ENCODE peak calls at places on chromosomes 7 and 10, in six cellular contexts. One of them, this sample, is unnamed.

GRCh38 chr7:70419816-70420215 is 712.1 kb upstream of the GALNT17 start:
- DNase-seq in H1: no peak
- DNase-seq in H9: no peak
- DNase-seq in IMR-90: no peak
- DNase-seq in neuronal stem cell: no peak
- DNase-seq in trophoblast cell: no peak
- DNase-seq in this sample: no peak

GRCh38 chr10:59857049-59857448 is 49.3 kb downstream of the CCDC6 start:
- DNase-seq in H1: no peak
- DNase-seq in H9: no peak
- DNase-seq in IMR-90: peak
- DNase-seq in neuronal stem cell: no peak
- DNase-seq in trophoblast cell: no peak
- DNase-seq in this sample: no peak

GRCh38 chr10:71243756-71244637 is 31.6 kb downstream of the UNC5B start:
- DNase-seq in H1: no peak
- DNase-seq in H9: no peak
- DNase-seq in IMR-90: peak
- DNase-seq in neuronal stem cell: no peak
- DNase-seq in trophoblast cell: peak
- DNase-seq in this sample: peak

GRCh38 chr7:117673839-117674238 is 194.0 kb downstream of the CFTR start:
- DNase-seq in H1: no peak
- DNase-seq in H9: no peak
- DNase-seq in IMR-90: peak
- DNase-seq in neuronal stem cell: no peak
- DNase-seq in trophoblast cell: no peak
- DNase-seq in this sample: peak

GRCh38 chr7:112484671-112485097 is 3.9 kb downstream of the LSMEM1 start:
- DNase-seq in H1: no peak
- DNase-seq in H9: no peak
- DNase-seq in IMR-90: peak
- DNase-seq in neuronal stem cell: no peak
- DNase-seq in trophoblast cell: peak
- DNase-seq in this sample: peak

GRCh38 chr7:92949748-92950147 is 113.4 kb upstream of the CDK6 start:
- DNase-seq in H1: no peak
- DNase-seq in H9: no peak
- DNase-seq in IMR-90: no peak
- DNase-seq in neuronal stem cell: no peak
- DNase-seq in trophoblast cell: no peak
- DNase-seq in this sample: no peak

GRCh38 chr7:157432541-157432956 is 95.7 kb downstream of the DNAJB6 start:
- DNase-seq in H1: peak
- DNase-seq in H9: peak
- DNase-seq in IMR-90: peak
- DNase-seq in neuronal stem cell: peak
- DNase-seq in trophoblast cell: no peak
- DNase-seq in this sample: peak

GRCh38 chr7:51229106-51229537 is 87.5 kb downstream of the COBL start:
- DNase-seq in H1: no peak
- DNase-seq in H9: peak
- DNase-seq in IMR-90: no peak
- DNase-seq in neuronal stem cell: no peak
- DNase-seq in trophoblast cell: no peak
- DNase-seq in this sample: no peak

GRCh38 chr10:45229823-45230222 is 85.6 kb downstream of the OR13A1 start:
- DNase-seq in H1: no peak
- DNase-seq in H9: no peak
- DNase-seq in IMR-90: no peak
- DNase-seq in neuronal stem cell: no peak
- DNase-seq in trophoblast cell: no peak
- DNase-seq in this sample: no peak

GRCh38 chr7:55550838-55551537 is 21.3 kb downstream of the VOPP1 start:
- DNase-seq in H1: no peak
- DNase-seq in H9: no peak
- DNase-seq in IMR-90: no peak
- DNase-seq in neuronal stem cell: no peak
- DNase-seq in trophoblast cell: no peak
- DNase-seq in this sample: no peak

GRCh38 chr7:74003609-74004008 is 24.4 kb upstream of the ELN start:
- DNase-seq in H1: no peak
- DNase-seq in H9: no peak
- DNase-seq in IMR-90: no peak
- DNase-seq in neuronal stem cell: no peak
- DNase-seq in trophoblast cell: no peak
- DNase-seq in this sample: no peak

GRCh38 chr7:25953859-25954258 is 198.1 kb upstream of the NFE2L3 start:
- DNase-seq in H1: no peak
- DNase-seq in H9: no peak
- DNase-seq in IMR-90: no peak
- DNase-seq in neuronal stem cell: no peak
- DNase-seq in trophoblast cell: no peak
- DNase-seq in this sample: peak
- H3K14ac ChIP-seq in H1: no peak
- H3K14ac ChIP-seq in H9: no peak
- H3K14ac ChIP-seq in IMR-90: no peak
- H3K14ac ChIP-seq in neuronal stem cell: no peak
- H3K14ac ChIP-seq in trophoblast cell: no peak
- H3K14ac ChIP-seq in this sample: no peak

DNA sequence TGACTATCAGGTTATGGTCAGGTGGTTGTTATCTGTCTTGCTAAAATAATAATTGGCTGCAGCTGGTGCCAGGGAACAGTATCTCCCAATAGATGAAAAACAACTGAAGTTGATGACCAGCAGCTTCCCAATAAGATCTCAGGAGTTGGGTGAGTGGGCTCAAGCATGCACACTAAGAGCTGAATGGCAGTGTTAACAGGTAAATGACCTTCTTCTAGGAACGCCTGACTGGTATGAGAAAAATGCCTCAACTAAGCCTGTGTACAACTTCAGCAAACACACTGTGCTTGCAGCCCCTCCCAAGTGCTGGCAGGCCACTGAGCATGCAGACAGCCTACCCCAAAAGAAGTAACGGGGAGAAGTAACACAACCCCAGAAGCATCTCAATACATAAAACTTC is 636.9 kb downstream of the ACTR3B start:
- DNase-seq in H1: no peak
- DNase-seq in H9: no peak
- DNase-seq in IMR-90: no peak
- DNase-seq in neuronal stem cell: no peak
- DNase-seq in trophoblast cell: no peak
- DNase-seq in this sample: no peak
- H3K14ac ChIP-seq in H1: no peak
- H3K14ac ChIP-seq in H9: no peak
- H3K14ac ChIP-seq in IMR-90: no peak
- H3K14ac ChIP-seq in neuronal stem cell: no peak
- H3K14ac ChIP-seq in trophoblast cell: no peak
- H3K14ac ChIP-seq in this sample: no peak

DNA sequence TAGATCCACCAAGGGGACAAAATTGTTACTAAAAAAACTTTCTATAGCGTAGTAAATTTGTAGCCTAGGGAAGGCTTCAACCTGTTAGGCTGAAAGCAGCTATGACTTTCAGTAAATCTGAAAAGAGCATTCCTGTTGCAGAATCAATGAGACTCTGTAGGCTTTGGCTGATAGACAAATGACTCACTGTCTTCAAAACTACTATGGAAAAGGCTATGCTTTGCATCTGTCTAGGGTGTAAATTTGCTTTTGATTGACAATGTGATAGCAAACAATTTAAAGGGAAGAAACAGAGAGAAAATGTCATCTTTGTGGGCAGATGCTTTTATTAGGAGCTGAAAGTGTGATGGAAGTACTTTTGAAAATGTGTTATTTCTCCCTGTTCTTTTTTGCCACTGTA is 60.6 kb downstream of the ARL5B start:
- DNase-seq in H1: no peak
- DNase-seq in H9: no peak
- DNase-seq in IMR-90: peak
- DNase-seq in neuronal stem cell: no peak
- DNase-seq in trophoblast cell: no peak
- DNase-seq in this sample: no peak
- H3K14ac ChIP-seq in H1: no peak
- H3K14ac ChIP-seq in H9: no peak
- H3K14ac ChIP-seq in IMR-90: no peak
- H3K14ac ChIP-seq in neuronal stem cell: no peak
- H3K14ac ChIP-seq in trophoblast cell: no peak
- H3K14ac ChIP-seq in this sample: no peak

GRCh38 chr7:152231089-152231488 is 204.7 kb downstream of the KMT2C start:
- DNase-seq in H1: no peak
- DNase-seq in H9: no peak
- DNase-seq in IMR-90: no peak
- DNase-seq in neuronal stem cell: no peak
- DNase-seq in trophoblast cell: no peak
- DNase-seq in this sample: no peak
- H3K14ac ChIP-seq in H1: no peak
- H3K14ac ChIP-seq in H9: no peak
- H3K14ac ChIP-seq in IMR-90: no peak
- H3K14ac ChIP-seq in neuronal stem cell: no peak
- H3K14ac ChIP-seq in trophoblast cell: no peak
- H3K14ac ChIP-seq in this sample: no peak

GRCh38 chr10:122494833-122495232 is 33.5 kb downstream of the HTRA1 start:
- DNase-seq in H1: no peak
- DNase-seq in H9: no peak
- DNase-seq in IMR-90: peak
- DNase-seq in neuronal stem cell: no peak
- DNase-seq in trophoblast cell: no peak
- DNase-seq in this sample: peak
- H3K14ac ChIP-seq in H1: no peak
- H3K14ac ChIP-seq in H9: no peak
- H3K14ac ChIP-seq in IMR-90: no peak
- H3K14ac ChIP-seq in neuronal stem cell: no peak
- H3K14ac ChIP-seq in trophoblast cell: no peak
- H3K14ac ChIP-seq in this sample: no peak

GRCh38 chr7:155003215-155003999 is 483 bp upstream of the PAXIP1 start:
- DNase-seq in H1: no peak
- DNase-seq in H9: peak
- DNase-seq in IMR-90: peak
- DNase-seq in neuronal stem cell: peak
- DNase-seq in trophoblast cell: peak
- DNase-seq in this sample: peak
- H3K14ac ChIP-seq in H1: no peak
- H3K14ac ChIP-seq in H9: peak
- H3K14ac ChIP-seq in IMR-90: peak
- H3K14ac ChIP-seq in neuronal stem cell: peak
- H3K14ac ChIP-seq in trophoblast cell: peak
- H3K14ac ChIP-seq in this sample: no peak

DNA sequence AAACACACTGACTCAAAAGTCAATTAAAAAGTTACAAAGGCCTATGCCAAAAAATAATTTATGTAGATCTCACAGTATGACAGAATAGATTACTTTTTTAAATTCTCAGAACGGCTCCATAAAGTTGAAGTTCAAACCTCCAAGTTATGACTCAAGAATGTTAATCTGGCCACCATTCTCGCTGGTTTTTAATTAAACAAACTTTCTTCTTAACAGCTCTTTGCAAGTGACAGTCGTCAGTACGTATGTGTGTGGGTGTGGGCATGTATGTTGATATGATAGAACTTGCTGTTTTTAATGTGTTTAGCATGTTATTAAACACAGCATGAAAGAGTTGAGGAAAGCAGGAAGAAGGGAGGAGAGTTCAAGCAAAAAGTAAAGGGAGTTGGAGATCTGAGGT is 18.5 kb downstream of the PRKCQ start:
- DNase-seq in H1: no peak
- DNase-seq in H9: no peak
- DNase-seq in IMR-90: no peak
- DNase-seq in neuronal stem cell: no peak
- DNase-seq in trophoblast cell: no peak
- DNase-seq in this sample: no peak
- H3K14ac ChIP-seq in H1: peak
- H3K14ac ChIP-seq in H9: no peak
- H3K14ac ChIP-seq in IMR-90: no peak
- H3K14ac ChIP-seq in neuronal stem cell: no peak
- H3K14ac ChIP-seq in trophoblast cell: no peak
- H3K14ac ChIP-seq in this sample: no peak

GRCh38 chr10:132549416-132549815 is 11.8 kb downstream of the INPP5A start:
- DNase-seq in H1: no peak
- DNase-seq in H9: no peak
- DNase-seq in IMR-90: no peak
- DNase-seq in neuronal stem cell: no peak
- DNase-seq in trophoblast cell: no peak
- DNase-seq in this sample: no peak

GRCh38 chr10:132551808-132552130 is 14.2 kb downstream of the INPP5A start:
- DNase-seq in H1: no peak
- DNase-seq in H9: no peak
- DNase-seq in IMR-90: no peak
- DNase-seq in neuronal stem cell: no peak
- DNase-seq in trophoblast cell: no peak
- DNase-seq in this sample: no peak

GRCh38 chr10:132548869-132549268 is 11.3 kb downstream of the INPP5A start:
- DNase-seq in H1: no peak
- DNase-seq in H9: no peak
- DNase-seq in IMR-90: no peak
- DNase-seq in neuronal stem cell: no peak
- DNase-seq in trophoblast cell: no peak
- DNase-seq in this sample: no peak

GRCh38 chr10:132551093-132551807 is 13.7 kb downstream of the INPP5A start:
- DNase-seq in H1: no peak
- DNase-seq in H9: no peak
- DNase-seq in IMR-90: no peak
- DNase-seq in neuronal stem cell: no peak
- DNase-seq in trophoblast cell: no peak
- DNase-seq in this sample: no peak

DNA sequence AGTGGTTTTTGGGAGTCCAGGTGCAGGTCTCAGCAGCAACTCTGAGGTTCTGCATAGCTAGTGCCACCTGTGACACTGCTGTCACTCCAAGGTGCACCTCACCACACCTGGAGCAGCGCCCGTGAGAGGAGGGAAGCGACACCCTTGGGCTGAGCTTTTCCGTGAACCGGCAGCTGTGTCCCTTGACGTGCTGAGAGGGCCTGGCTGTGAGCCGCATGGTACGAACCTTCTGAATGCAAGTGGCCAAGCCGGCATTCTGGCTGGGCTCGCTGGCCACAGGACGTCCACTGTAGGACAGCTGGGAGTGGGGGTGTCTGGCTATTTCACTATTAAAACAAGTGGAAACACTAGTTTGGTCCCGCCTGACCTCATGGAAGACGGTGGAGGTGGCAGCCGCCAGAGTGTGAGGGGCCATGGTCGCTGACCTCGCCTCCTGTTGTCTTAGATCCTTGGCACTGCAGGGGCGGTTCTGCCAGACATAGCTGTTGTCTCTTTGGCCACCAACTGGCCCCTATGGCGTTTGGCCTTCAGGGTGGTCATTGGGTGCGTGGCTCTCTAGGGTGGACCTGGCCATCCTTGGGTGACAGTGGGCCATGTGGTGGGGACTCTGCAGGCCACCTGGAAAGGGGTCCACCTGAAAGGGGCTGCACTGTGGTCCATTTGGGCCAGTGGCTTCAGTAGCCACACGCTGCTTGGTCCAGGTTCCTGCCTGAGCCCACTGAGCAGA is 12.9 kb downstream of the INPP5A start:
- DNase-seq in H1: no peak
- DNase-seq in H9: peak
- DNase-seq in IMR-90: no peak
- DNase-seq in neuronal stem cell: no peak
- DNase-seq in trophoblast cell: no peak
- DNase-seq in this sample: no peak
- H3K14ac ChIP-seq in H1: no peak
- H3K14ac ChIP-seq in H9: no peak
- H3K14ac ChIP-seq in IMR-90: no peak
- H3K14ac ChIP-seq in neuronal stem cell: peak
- H3K14ac ChIP-seq in trophoblast cell: no peak
- H3K14ac ChIP-seq in this sample: no peak

GRCh38 chr10:58266003-58266825 is 1.5 kb downstream of the IPMK start:
- DNase-seq in H1: no peak
- DNase-seq in H9: no peak
- DNase-seq in IMR-90: peak
- DNase-seq in neuronal stem cell: no peak
- DNase-seq in trophoblast cell: peak
- DNase-seq in this sample: peak
- H3K14ac ChIP-seq in H1: no peak
- H3K14ac ChIP-seq in H9: no peak
- H3K14ac ChIP-seq in IMR-90: peak
- H3K14ac ChIP-seq in neuronal stem cell: no peak
- H3K14ac ChIP-seq in trophoblast cell: no peak
- H3K14ac ChIP-seq in this sample: no peak

This sample was measured in mesenchymal stem cell.